ENCODE peak calls at places on chromosomes 7 and 10, in seven cellular contexts. V is SK-N-SH, M is HepG2, F is HCT116, T is K562, Z is GM12878, O is H1. B is an unnamed sample.

GRCh38 chr10:102775973-102776669 is 32.4 kb downstream of the WBP1L start:
- DNase-seq in O (no peak), Z (no peak), M (peak; percentile 36), F (no peak), T (peak; percentile 22), V (peak; percentile 66), B (no peak)

GRCh38 chr7:158685727-158686126 is 18.9 kb downstream of the NCAPG2 start:
- DNase-seq in M (no peak), Z (no peak), O (no peak), T (no peak), V (no peak), F (no peak), B (no peak)

GRCh38 chr10:59562126-59562525 is 147.5 kb downstream of the SLC16A9 start:
- DNase-seq in M (no peak), Z (no peak), V (no peak), F (no peak), T (no peak), O (no peak), B (no peak)

GRCh38 chr7:33287738-33288137 is 158.4 kb downstream of the BBS9 start:
- DNase-seq in T (no peak), V (no peak), M (no peak), Z (no peak), O (no peak), F (no peak), B (no peak)

GRCh38 chr7:98189559-98189958 is 21.7 kb upstream of the BHLHA15 start:
- DNase-seq in V (no peak), T (no peak), O (no peak), Z (no peak), F (no peak), M (no peak), B (no peak)

GRCh38 chr10:26412932-26413331 is 25.2 kb upstream of the APBB1IP start:
- DNase-seq in F (no peak), O (no peak), V (no peak), M (no peak), Z (no peak), T (no peak), B (no peak)

GRCh38 chr10:117652228-117653169 is 110.0 kb downstream of the EMX2 start:
- DNase-seq in M (no peak), T (no peak), V (no peak), Z (no peak), O (no peak), F (no peak), B (no peak)

GRCh38 chr10:114045071-114045737 is 1.5 kb downstream of the ADRB1 start:
- DNase-seq in F (no peak), O (no peak), V (peak; percentile 71), Z (no peak), T (no peak), M (no peak), B (peak; percentile 58)

GRCh38 chr7:30770936-30771858 is at the start of gene MINDY4:
- DNase-seq in T (peak; percentile 96), O (peak; percentile 36), M (no peak), F (peak; percentile 54), V (peak; percentile 99), Z (no peak), B (peak; percentile 90)

GRCh38 chr7:50739744-50740455 is 42.8 kb downstream of the GRB10 start:
- DNase-seq in M (no peak), O (no peak), V (no peak), F (no peak), Z (no peak), T (no peak), B (no peak)

GRCh38 chr10:51468424-51468823 is 231.0 kb downstream of the CSTF2T start:
- DNase-seq in M (no peak), V (no peak), O (no peak), Z (no peak), T (no peak), F (no peak), B (no peak)

GRCh38 chr7:90900640-90901353 is 304.7 kb downstream of the CDK14 start:
- DNase-seq in F (no peak), M (peak; percentile 50), Z (no peak), V (no peak), O (no peak), T (no peak), B (no peak)

GRCh38 chr10:36492590-36493510 is 632.5 kb upstream of the ANKRD30A start:
- DNase-seq in T (no peak), Z (no peak), F (no peak), V (no peak), M (no peak), O (no peak), B (no peak)

GRCh38 chr10:125159932-125160855 is at the start of gene CTBP2:
- DNase-seq in Z (no peak), F (peak; percentile 44), V (peak; percentile 89), M (no peak), O (no peak), T (peak; percentile 62), B (peak; percentile 75)

GRCh38 chr7:84207025-84207424 is 12.4 kb upstream of the SEMA3A start:
- DNase-seq in M (no peak), O (no peak), F (no peak), V (no peak), T (no peak), Z (no peak), B (no peak)

GRCh38 chr7:157594306-157594705 is 257.5 kb downstream of the DNAJB6 start:
- DNase-seq in T (no peak), Z (no peak), V (no peak), M (no peak), F (no peak), O (no peak), B (no peak)

GRCh38 chr10:5467634-5468255 is 31.6 kb downstream of the CALML5 start:
- DNase-seq in M (peak; percentile 38), O (no peak), F (no peak), Z (no peak), T (no peak), V (no peak), B (no peak)

GRCh38 chr10:10677479-10677878 is 340.2 kb upstream of the CELF2 start:
- DNase-seq in V (peak; percentile 10), Z (peak; percentile 11), M (no peak), T (no peak), F (no peak), O (peak; percentile 33), B (peak; percentile 60)

GRCh38 chr10:13717936-13718772 is 131.4 kb downstream of the PRPF18 start:
- DNase-seq in Z (no peak), V (no peak), T (no peak), O (no peak), M (peak; percentile 7), F (no peak), B (peak; percentile 42)

GRCh38 chr7:158141221-158141582 is 446.4 kb downstream of the PTPRN2 start:
- DNase-seq in M (no peak), Z (no peak), F (no peak), O (no peak), T (no peak), V (no peak), B (no peak)

GRCh38 chr10:109882251-109883057 is 40.9 kb downstream of the XPNPEP1 start:
- DNase-seq in Z (no peak), T (no peak), V (no peak), F (no peak), O (no peak), M (no peak), B (no peak)

GRCh38 chr10:51422311-51423120 is 276.9 kb downstream of the CSTF2T start:
- DNase-seq in M (peak; percentile 15), O (peak; percentile 7), Z (peak; percentile 8), T (peak; percentile 23), V (peak; percentile 21), F (peak; percentile 16), B (peak; percentile 76)

GRCh38 chr7:123748171-123748733 is 551 bp downstream of the WASL start:
- DNase-seq in V (peak; percentile 81), F (no peak), Z (no peak), O (no peak), T (peak; percentile 79), M (no peak), B (peak; percentile 20)

GRCh38 chr10:31291123-31291522 is 27.9 kb upstream of the ZEB1 start:
- DNase-seq in V (no peak), M (no peak), T (no peak), O (no peak), F (no peak), Z (no peak), B (no peak)

GRCh38 chr7:93944673-93945072 is 23.1 kb downstream of the GNG11 start:
- DNase-seq in T (no peak), Z (no peak), O (no peak), V (peak; percentile 52), F (no peak), M (no peak), B (no peak)

GRCh38 chr7:157537056-157537455 is 200.3 kb downstream of the DNAJB6 start:
- DNase-seq in Z (no peak), M (no peak), V (no peak), O (no peak), F (no peak), T (no peak), B (no peak)

GRCh38 chr7:158300427-158300826 is 287.2 kb downstream of the PTPRN2 start:
- DNase-seq in M (no peak), Z (no peak), F (no peak), T (no peak), O (no peak), V (no peak), B (no peak)

GRCh38 chr10:71251319-71251718 is 38.9 kb downstream of the UNC5B start:
- DNase-seq in O (no peak), T (no peak), F (no peak), Z (no peak), M (no peak), V (peak; percentile 67), B (no peak)

GRCh38 chr7:98210513-98211220 is 572 bp upstream of the BHLHA15 start:
- DNase-seq in Z (no peak), F (no peak), O (no peak), V (peak; percentile 87), T (no peak), M (no peak), B (no peak)

GRCh38 chr10:49001402-49001801 is 61.8 kb upstream of the LRRC18 start:
- DNase-seq in T (peak; percentile 76), M (peak; percentile 6), O (peak; percentile 39), F (no peak), V (peak; percentile 50), Z (no peak), B (no peak)
- TF ChIP-seq JUND in T (no peak), M (no peak), O (no peak), F (no peak), V (no peak), Z (no peak), B (no peak)

GRCh38 chr10:90560331-90560730 is 297.5 kb downstream of the HTR7 start:
- DNase-seq in V (no peak), M (no peak), Z (no peak), O (no peak), T (no peak), F (no peak), B (no peak)
- TF ChIP-seq JUND in V (no peak), M (no peak), Z (no peak), O (no peak), T (no peak), F (no peak), B (no peak)

DNA sequence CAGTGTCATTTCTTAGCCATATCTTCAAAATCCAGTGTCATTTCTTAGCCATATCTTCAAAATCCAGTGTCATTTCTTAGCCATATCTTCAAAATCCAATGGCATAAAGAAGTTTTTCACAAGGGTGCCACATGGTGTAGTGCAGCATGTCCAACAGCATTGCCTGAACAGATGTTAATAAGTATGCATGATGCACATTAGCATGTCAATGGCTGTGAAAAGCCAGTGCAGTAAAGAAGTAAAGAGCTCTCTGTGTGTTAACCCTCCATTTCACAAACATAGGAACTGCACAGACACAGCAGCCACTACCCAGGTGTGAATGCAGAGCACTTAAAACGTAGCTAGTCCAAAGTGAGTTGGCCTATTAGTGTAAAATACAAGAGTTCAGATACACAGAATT is 89.8 kb downstream of the GNAI1 start:
- DNase-seq in T (no peak), F (no peak), Z (no peak), M (no peak), V (no peak), O (no peak), B (no peak)
- TF ChIP-seq JUND in T (no peak), F (no peak), Z (no peak), M (no peak), V (no peak), O (no peak), B (no peak)

GRCh38 chr10:128958881-128959690 is 508.0 kb upstream of the MGMT start:
- DNase-seq in T (no peak), O (no peak), Z (no peak), F (no peak), M (no peak), V (no peak), B (no peak)
- TF ChIP-seq JUND in T (no peak), O (no peak), Z (no peak), F (no peak), M (no peak), V (no peak), B (no peak)